ENCODE peak calls at places on chromosomes 11 and 22, in eight cellular contexts. P, U, K, B, O, D, H and L are unnamed samples.

GRCh38 chr11:123475478-123475877 is 45.4 kb downstream of the GRAMD1B start:
- DNase-seq in O (peak), D (no peak), H (no peak), P (no peak), K (no peak), U (peak), B (no peak), L (no peak)

GRCh38 chr11:119488256-119488995 is 65.5 kb upstream of the THY1 start:
- DNase-seq in O (no peak), H (no peak), P (no peak), K (no peak), U (no peak), B (no peak), D (no peak), L (no peak)

GRCh38 chr22:44357296-44357961 is 44.7 kb upstream of the SHISAL1 start:
- DNase-seq in P (no peak), O (no peak), D (no peak), K (no peak), U (no peak), H (no peak), B (peak), L (no peak)

GRCh38 chr22:45600791-45601730 is 70.6 kb upstream of the ATXN10 start:
- DNase-seq in P (no peak), O (no peak), B (no peak), U (peak), K (no peak), H (no peak), D (no peak), L (no peak)

GRCh38 chr11:124584681-124585372 is 15.0 kb downstream of the OR8A1 start:
- DNase-seq in P (no peak), K (no peak), D (no peak), B (no peak), H (no peak), U (no peak), O (no peak), L (no peak)

GRCh38 chr11:12276831-12277475 is 100.4 kb upstream of the PARVA start:
- DNase-seq in B (no peak), K (no peak), D (no peak), O (no peak), U (no peak), P (no peak), H (no peak), L (no peak)

GRCh38 chr22:26534874-26535470 is 22.7 kb upstream of the TFIP11 start:
- DNase-seq in D (no peak), K (peak), H (no peak), B (no peak), U (no peak), P (no peak), O (no peak), L (no peak)

GRCh38 chr22:47143249-47143938 is 380.9 kb downstream of the TBC1D22A start:
- DNase-seq in D (no peak), B (no peak), U (no peak), K (no peak), O (no peak), P (no peak), H (no peak), L (no peak)

GRCh38 chr22:43042101-43042780 is 27.3 kb upstream of the PACSIN2 start:
- DNase-seq in O (peak), U (peak), B (no peak), D (no peak), K (no peak), P (no peak), H (no peak), L (no peak)

GRCh38 chr22:30906411-30906810 is 62.2 kb downstream of the MORC2 start:
- DNase-seq in P (no peak), H (no peak), B (no peak), U (no peak), D (no peak), K (no peak), O (no peak), L (no peak)

GRCh38 chr11:92596596-92597317 is 372.1 kb downstream of the FAT3 start:
- DNase-seq in K (no peak), B (no peak), P (no peak), H (no peak), U (peak), D (no peak), O (no peak), L (no peak)

GRCh38 chr22:48318575-48319320 is 1508.9 kb downstream of the BRD1 start:
- DNase-seq in P (no peak), D (no peak), U (no peak), K (no peak), H (no peak), O (no peak), B (no peak), L (no peak)

GRCh38 chr11:122365545-122366380 is 249.7 kb upstream of the BLID start:
- DNase-seq in B (peak), O (no peak), P (no peak), H (no peak), D (no peak), K (no peak), U (peak), L (no peak)

GRCh38 chr11:82268627-82269026 is 465.0 kb downstream of the FAM181B start:
- DNase-seq in O (no peak), U (no peak), K (no peak), H (no peak), P (no peak), D (no peak), B (no peak), L (no peak)

GRCh38 chr11:116177521-116178220 is 595.1 kb downstream of the BUD13 start:
- DNase-seq in B (no peak), O (no peak), P (no peak), D (no peak), H (no peak), U (no peak), K (no peak), L (no peak)

GRCh38 chr22:47198801-47199251 is 436.4 kb downstream of the TBC1D22A start:
- DNase-seq in U (no peak), P (no peak), B (no peak), K (no peak), O (no peak), D (no peak), H (peak), L (no peak)

GRCh38 chr11:28383471-28383870 is 275.3 kb downstream of the METTL15 start:
- DNase-seq in U (peak), D (no peak), K (no peak), B (no peak), P (no peak), O (no peak), H (no peak), L (no peak)

GRCh38 chr11:82732348-82732733 is 1.3 kb downstream of the FAM181B start:
- DNase-seq in D (no peak), H (no peak), P (no peak), B (no peak), U (no peak), K (no peak), O (no peak), L (no peak)